ENCODE peak calls at places on chromosomes 16 and 17, in eight cellular contexts. One of them, this sample, is unnamed.

GRCh38 chr17:21125862-21126261 is 902 bp upstream of the DHRS7B start:
- DNase-seq in CD8-positive, alpha-beta T cell: peak; percentile 67
- DNase-seq in endodermal cell: no peak
- DNase-seq in cardiac muscle cell: no peak
- DNase-seq in GM23248: no peak
- DNase-seq in aorta: no peak
- DNase-seq in BE2C: no peak
- DNase-seq in heart left ventricle: no peak
- DNase-seq in this sample: no peak

GRCh38 chr16:2162676-2163118 is 7.1 kb downstream of the TRAF7 start:
- DNase-seq in CD8-positive, alpha-beta T cell: no peak
- DNase-seq in endodermal cell: no peak
- DNase-seq in cardiac muscle cell: no peak
- DNase-seq in GM23248: no peak
- DNase-seq in aorta: no peak
- DNase-seq in BE2C: no peak
- DNase-seq in heart left ventricle: no peak
- DNase-seq in this sample: no peak

GRCh38 chr16:87053016-87053982 is 263.9 kb downstream of the C16orf95 start:
- DNase-seq in CD8-positive, alpha-beta T cell: no peak
- DNase-seq in endodermal cell: peak; percentile 87
- DNase-seq in cardiac muscle cell: no peak
- DNase-seq in GM23248: no peak
- DNase-seq in aorta: peak; percentile 72
- DNase-seq in BE2C: no peak
- DNase-seq in heart left ventricle: no peak
- DNase-seq in this sample: no peak

GRCh38 chr17:58412064-58412703 is 5.2 kb downstream of the RNF43 start:
- DNase-seq in CD8-positive, alpha-beta T cell: no peak
- DNase-seq in endodermal cell: no peak
- DNase-seq in cardiac muscle cell: no peak
- DNase-seq in GM23248: no peak
- DNase-seq in aorta: no peak
- DNase-seq in BE2C: no peak
- DNase-seq in heart left ventricle: no peak
- DNase-seq in this sample: no peak

GRCh38 chr17:56570199-56570598 is 23.3 kb upstream of the NOG start:
- DNase-seq in CD8-positive, alpha-beta T cell: no peak
- DNase-seq in endodermal cell: no peak
- DNase-seq in cardiac muscle cell: no peak
- DNase-seq in GM23248: peak; percentile 7
- DNase-seq in aorta: no peak
- DNase-seq in BE2C: no peak
- DNase-seq in heart left ventricle: no peak
- DNase-seq in this sample: no peak

GRCh38 chr16:48479955-48480354 is 94.7 kb upstream of the SIAH1 start:
- DNase-seq in CD8-positive, alpha-beta T cell: no peak
- DNase-seq in endodermal cell: no peak
- DNase-seq in cardiac muscle cell: no peak
- DNase-seq in GM23248: no peak
- DNase-seq in aorta: no peak
- DNase-seq in BE2C: no peak
- DNase-seq in heart left ventricle: no peak
- DNase-seq in this sample: no peak

GRCh38 chr17:76414334-76415295 is 30.2 kb downstream of the SPHK1 start:
- DNase-seq in CD8-positive, alpha-beta T cell: no peak
- DNase-seq in endodermal cell: no peak
- DNase-seq in cardiac muscle cell: peak; percentile 93
- DNase-seq in GM23248: peak; percentile 51
- DNase-seq in aorta: peak; percentile 88
- DNase-seq in BE2C: peak; percentile 98
- DNase-seq in heart left ventricle: peak; percentile 92
- DNase-seq in this sample: no peak

GRCh38 chr16:85646976-85647375 is 33.9 kb downstream of the GSE1 start:
- DNase-seq in CD8-positive, alpha-beta T cell: no peak
- DNase-seq in endodermal cell: no peak
- DNase-seq in cardiac muscle cell: no peak
- DNase-seq in GM23248: no peak
- DNase-seq in aorta: no peak
- DNase-seq in BE2C: no peak
- DNase-seq in heart left ventricle: no peak
- DNase-seq in this sample: no peak

GRCh38 chr16:85481206-85481605 is 131.9 kb upstream of the GSE1 start:
- DNase-seq in CD8-positive, alpha-beta T cell: no peak
- DNase-seq in endodermal cell: no peak
- DNase-seq in cardiac muscle cell: no peak
- DNase-seq in GM23248: no peak
- DNase-seq in aorta: no peak
- DNase-seq in BE2C: no peak
- DNase-seq in heart left ventricle: no peak
- DNase-seq in this sample: no peak

GRCh38 chr16:57800213-57801097 is 1.8 kb downstream of the KIFC3 start:
- DNase-seq in CD8-positive, alpha-beta T cell: no peak
- DNase-seq in endodermal cell: no peak
- DNase-seq in cardiac muscle cell: no peak
- DNase-seq in GM23248: no peak
- DNase-seq in aorta: no peak
- DNase-seq in BE2C: no peak
- DNase-seq in heart left ventricle: no peak
- DNase-seq in this sample: no peak

GRCh38 chr17:82619641-82620040 is 28.6 kb downstream of the WDR45B start:
- DNase-seq in CD8-positive, alpha-beta T cell: no peak
- DNase-seq in endodermal cell: no peak
- DNase-seq in cardiac muscle cell: no peak
- DNase-seq in GM23248: no peak
- DNase-seq in aorta: peak; percentile 43
- DNase-seq in BE2C: no peak
- DNase-seq in heart left ventricle: no peak
- DNase-seq in this sample: no peak

GRCh38 chr16:87437911-87438610 is 45.9 kb downstream of the MAP1LC3B start:
- DNase-seq in CD8-positive, alpha-beta T cell: no peak
- DNase-seq in endodermal cell: no peak
- DNase-seq in cardiac muscle cell: no peak
- DNase-seq in GM23248: no peak
- DNase-seq in aorta: peak; percentile 51
- DNase-seq in BE2C: no peak
- DNase-seq in heart left ventricle: no peak
- DNase-seq in this sample: no peak

GRCh38 chr17:55259684-55260111 is 5.1 kb upstream of the HLF start:
- DNase-seq in CD8-positive, alpha-beta T cell: no peak
- DNase-seq in endodermal cell: no peak
- DNase-seq in cardiac muscle cell: no peak
- DNase-seq in GM23248: no peak
- DNase-seq in aorta: no peak
- DNase-seq in BE2C: no peak
- DNase-seq in heart left ventricle: no peak
- DNase-seq in this sample: no peak

GRCh38 chr17:31355935-31356334 is 34.5 kb upstream of the EVI2A start:
- DNase-seq in CD8-positive, alpha-beta T cell: no peak
- DNase-seq in endodermal cell: no peak
- DNase-seq in cardiac muscle cell: no peak
- DNase-seq in GM23248: peak; percentile 3
- DNase-seq in aorta: no peak
- DNase-seq in BE2C: no peak
- DNase-seq in heart left ventricle: no peak
- DNase-seq in this sample: no peak

GRCh38 chr16:70470927-70471341 is 16.5 kb downstream of the FCSK start:
- DNase-seq in CD8-positive, alpha-beta T cell: no peak
- DNase-seq in endodermal cell: peak; percentile 87
- DNase-seq in cardiac muscle cell: peak; percentile 77
- DNase-seq in GM23248: peak; percentile 28
- DNase-seq in aorta: no peak
- DNase-seq in BE2C: peak; percentile 39
- DNase-seq in heart left ventricle: peak; percentile 65
- DNase-seq in this sample: no peak

GRCh38 chr16:89779917-89780316 is 36.5 kb downstream of the FANCA start:
- DNase-seq in CD8-positive, alpha-beta T cell: no peak
- DNase-seq in endodermal cell: no peak
- DNase-seq in cardiac muscle cell: no peak
- DNase-seq in GM23248: no peak
- DNase-seq in aorta: no peak
- DNase-seq in BE2C: no peak
- DNase-seq in heart left ventricle: no peak
- DNase-seq in this sample: no peak

GRCh38 chr17:77618731-77619130 is 339.8 kb upstream of the TNRC6C start:
- DNase-seq in CD8-positive, alpha-beta T cell: no peak
- DNase-seq in endodermal cell: peak; percentile 40
- DNase-seq in cardiac muscle cell: no peak
- DNase-seq in GM23248: no peak
- DNase-seq in aorta: peak; percentile 51
- DNase-seq in BE2C: no peak
- DNase-seq in heart left ventricle: no peak
- DNase-seq in this sample: no peak

GRCh38 chr16:58629681-58630640 is at the start of gene CNOT1:
- DNase-seq in CD8-positive, alpha-beta T cell: peak; percentile 97
- DNase-seq in endodermal cell: peak; percentile 100
- DNase-seq in cardiac muscle cell: peak; percentile 97
- DNase-seq in GM23248: peak; percentile 99
- DNase-seq in aorta: peak; percentile 98
- DNase-seq in BE2C: peak; percentile 98
- DNase-seq in heart left ventricle: peak; percentile 98
- DNase-seq in this sample: peak; percentile 98

GRCh38 chr16:62225675-62226074 is 189.4 kb upstream of the CDH8 start:
- DNase-seq in CD8-positive, alpha-beta T cell: no peak
- DNase-seq in endodermal cell: peak; percentile 96
- DNase-seq in cardiac muscle cell: peak; percentile 69
- DNase-seq in GM23248: peak; percentile 76
- DNase-seq in aorta: peak; percentile 77
- DNase-seq in BE2C: peak; percentile 96
- DNase-seq in heart left ventricle: peak; percentile 68
- DNase-seq in this sample: peak; percentile 90

GRCh38 chr17:68733241-68734176 is 132.3 kb upstream of the FAM20A start:
- DNase-seq in CD8-positive, alpha-beta T cell: no peak
- DNase-seq in endodermal cell: peak; percentile 91
- DNase-seq in cardiac muscle cell: peak; percentile 89
- DNase-seq in GM23248: peak; percentile 60
- DNase-seq in aorta: no peak
- DNase-seq in BE2C: peak; percentile 13
- DNase-seq in heart left ventricle: peak; percentile 44
- DNase-seq in this sample: no peak

GRCh38 chr17:49358638-49359247 is 3.3 kb downstream of the ZNF652 start:
- DNase-seq in CD8-positive, alpha-beta T cell: peak; percentile 19
- DNase-seq in endodermal cell: no peak
- DNase-seq in cardiac muscle cell: peak; percentile 7
- DNase-seq in GM23248: peak; percentile 30
- DNase-seq in aorta: no peak
- DNase-seq in BE2C: no peak
- DNase-seq in heart left ventricle: no peak
- DNase-seq in this sample: no peak

GRCh38 chr17:73228748-73229236 is 32.9 kb downstream of the CPSF4L start:
- DNase-seq in CD8-positive, alpha-beta T cell: peak; percentile 27
- DNase-seq in endodermal cell: peak; percentile 70
- DNase-seq in cardiac muscle cell: no peak
- DNase-seq in GM23248: peak; percentile 95
- DNase-seq in aorta: peak; percentile 84
- DNase-seq in BE2C: peak; percentile 49
- DNase-seq in heart left ventricle: peak; percentile 78
- DNase-seq in this sample: no peak

GRCh38 chr17:73227944-73228343 is 33.7 kb downstream of the CPSF4L start:
- DNase-seq in CD8-positive, alpha-beta T cell: no peak
- DNase-seq in endodermal cell: no peak
- DNase-seq in cardiac muscle cell: no peak
- DNase-seq in GM23248: no peak
- DNase-seq in aorta: no peak
- DNase-seq in BE2C: no peak
- DNase-seq in heart left ventricle: no peak
- DNase-seq in this sample: no peak

GRCh38 chr17:73231363-73231762 is 30.3 kb downstream of the CPSF4L start:
- DNase-seq in CD8-positive, alpha-beta T cell: no peak
- DNase-seq in endodermal cell: no peak
- DNase-seq in cardiac muscle cell: peak; percentile 41
- DNase-seq in GM23248: peak; percentile 64
- DNase-seq in aorta: no peak
- DNase-seq in BE2C: no peak
- DNase-seq in heart left ventricle: no peak
- DNase-seq in this sample: no peak

GRCh38 chr17:73231841-73232586 is 29.7 kb downstream of the CPSF4L start:
- DNase-seq in CD8-positive, alpha-beta T cell: peak; percentile 97
- DNase-seq in endodermal cell: peak; percentile 100
- DNase-seq in cardiac muscle cell: peak; percentile 97
- DNase-seq in GM23248: peak; percentile 98
- DNase-seq in aorta: peak; percentile 99
- DNase-seq in BE2C: peak; percentile 99
- DNase-seq in heart left ventricle: peak; percentile 98
- DNase-seq in this sample: peak; percentile 92

GRCh38 chr17:73230088-73230487 is 31.6 kb downstream of the CPSF4L start:
- DNase-seq in CD8-positive, alpha-beta T cell: no peak
- DNase-seq in endodermal cell: peak; percentile 45
- DNase-seq in cardiac muscle cell: no peak
- DNase-seq in GM23248: no peak
- DNase-seq in aorta: no peak
- DNase-seq in BE2C: no peak
- DNase-seq in heart left ventricle: no peak
- DNase-seq in this sample: no peak
- H3K4me1 ChIP-seq in CD8-positive, alpha-beta T cell: peaks cover 47% of the 10 kb centered on the region
- H3K4me1 ChIP-seq in endodermal cell: peaks cover 11% of the 10 kb centered on the region
- H3K4me1 ChIP-seq in cardiac muscle cell: peaks cover 14% of the 10 kb centered on the region
- H3K4me1 ChIP-seq in GM23248: peaks cover 44% of the 10 kb centered on the region
- H3K4me1 ChIP-seq in aorta: no peaks in the 10 kb centered on the region
- H3K4me1 ChIP-seq in BE2C: peaks cover 25% of the 10 kb centered on the region
- H3K4me1 ChIP-seq in heart left ventricle: peaks cover 5% of the 10 kb centered on the region
- H3K4me1 ChIP-seq in this sample: peaks cover 1% of the 10 kb centered on the region

GRCh38 chr17:74859439-74860228 is at the start of gene GRIN2C:
- DNase-seq in CD8-positive, alpha-beta T cell: peak; percentile 22
- DNase-seq in endodermal cell: peak; percentile 71
- DNase-seq in cardiac muscle cell: peak; percentile 56
- DNase-seq in GM23248: no peak
- DNase-seq in aorta: no peak
- DNase-seq in BE2C: peak; percentile 46
- DNase-seq in heart left ventricle: no peak
- DNase-seq in this sample: no peak
- H3K27me3 ChIP-seq in CD8-positive, alpha-beta T cell: peaks cover 22% of the 10 kb centered on the region
- H3K27me3 ChIP-seq in endodermal cell: peaks cover 75% of the 10 kb centered on the region
- H3K27me3 ChIP-seq in cardiac muscle cell: peaks cover 73% of the 10 kb centered on the region
- H3K27me3 ChIP-seq in GM23248: peaks cover 62% of the 10 kb centered on the region
- H3K27me3 ChIP-seq in aorta: no peaks in the 10 kb centered on the region
- H3K27me3 ChIP-seq in BE2C: peaks cover 40% of the 10 kb centered on the region
- H3K27me3 ChIP-seq in heart left ventricle: peaks cover 64% of the 10 kb centered on the region
- H3K27me3 ChIP-seq in this sample: peaks cover 49% of the 10 kb centered on the region

GRCh38 chr17:36070427-36070826 is 6.4 kb downstream of the CCL18 start:
- DNase-seq in CD8-positive, alpha-beta T cell: no peak
- DNase-seq in endodermal cell: no peak
- DNase-seq in cardiac muscle cell: no peak
- DNase-seq in GM23248: no peak
- DNase-seq in aorta: no peak
- DNase-seq in BE2C: no peak
- DNase-seq in heart left ventricle: no peak
- DNase-seq in this sample: no peak
- H3K36me3 ChIP-seq in CD8-positive, alpha-beta T cell: no peaks in the 10 kb centered on the region
- H3K36me3 ChIP-seq in endodermal cell: no peaks in the 10 kb centered on the region
- H3K36me3 ChIP-seq in cardiac muscle cell: no peaks in the 10 kb centered on the region
- H3K36me3 ChIP-seq in GM23248: no peaks in the 10 kb centered on the region
- H3K36me3 ChIP-seq in aorta: no peaks in the 10 kb centered on the region
- H3K36me3 ChIP-seq in BE2C: no peaks in the 10 kb centered on the region
- H3K36me3 ChIP-seq in heart left ventricle: no peaks in the 10 kb centered on the region
- H3K36me3 ChIP-seq in this sample: no peaks in the 10 kb centered on the region

DNA sequence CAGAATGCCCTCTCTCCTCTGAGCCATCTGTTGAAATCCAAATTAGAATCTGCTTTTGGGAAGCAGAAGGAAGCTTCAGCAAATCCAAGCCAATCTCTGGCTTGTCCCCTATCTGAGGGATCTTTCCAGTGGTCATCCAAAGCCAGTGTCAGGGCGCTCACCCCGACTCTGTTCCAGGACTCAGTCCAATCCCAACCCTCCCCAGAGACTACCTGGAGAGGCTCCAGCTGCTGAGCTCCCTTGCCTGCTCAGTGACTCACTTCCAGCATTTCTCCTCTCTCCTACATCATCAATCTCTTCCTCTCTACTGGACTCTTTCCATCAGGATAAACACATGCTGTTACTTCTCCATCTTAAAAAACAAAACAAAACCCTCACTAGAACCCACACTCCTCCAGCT is 2.4 kb downstream of the MATCAP1 start:
- DNase-seq in CD8-positive, alpha-beta T cell: no peak
- DNase-seq in endodermal cell: no peak
- DNase-seq in cardiac muscle cell: no peak
- DNase-seq in GM23248: peak; percentile 92
- DNase-seq in aorta: peak; percentile 87
- DNase-seq in BE2C: no peak
- DNase-seq in heart left ventricle: no peak
- DNase-seq in this sample: no peak
- H3K4me1 ChIP-seq in CD8-positive, alpha-beta T cell: peaks cover 25% of the 10 kb centered on the region
- H3K4me1 ChIP-seq in endodermal cell: peaks cover 1% of the 10 kb centered on the region
- H3K4me1 ChIP-seq in cardiac muscle cell: peaks cover 4% of the 10 kb centered on the region
- H3K4me1 ChIP-seq in GM23248: peaks cover 24% of the 10 kb centered on the region
- H3K4me1 ChIP-seq in aorta: no peaks in the 10 kb centered on the region
- H3K4me1 ChIP-seq in BE2C: peaks cover 3% of the 10 kb centered on the region
- H3K4me1 ChIP-seq in heart left ventricle: no peaks in the 10 kb centered on the region
- H3K4me1 ChIP-seq in this sample: peaks cover 11% of the 10 kb centered on the region